ENCODE peak calls at places on chromosomes 5 and 9, in six cellular contexts. One of them, this sample, is unnamed. For H3K9me3 and H3K9me2, the result is how much of the 10 kb centered on the place peaks cover.

GRCh38 chr5:172175263-172175719 is 12.7 kb downstream of the STK10 start:
- DNase-seq in PC-3: no peak
- DNase-seq in SK-N-SH: no peak
- DNase-seq in GM23248: no peak
- DNase-seq in OCI-LY7: peak
- DNase-seq in HCT116: no peak
- DNase-seq in this sample: peak

GRCh38 chr5:149937610-149938009 is 7.0 kb downstream of the PDE6A start:
- DNase-seq in PC-3: peak
- DNase-seq in SK-N-SH: no peak
- DNase-seq in GM23248: peak
- DNase-seq in OCI-LY7: no peak
- DNase-seq in HCT116: no peak
- DNase-seq in this sample: no peak

GRCh38 chr9:121992571-121993212 is 100.4 kb downstream of the TTLL11 start:
- DNase-seq in PC-3: peak
- DNase-seq in SK-N-SH: peak
- DNase-seq in GM23248: peak
- DNase-seq in OCI-LY7: peak
- DNase-seq in HCT116: peak
- DNase-seq in this sample: peak

GRCh38 chr5:16737620-16738364 is 121.0 kb upstream of the RETREG1 start:
- DNase-seq in PC-3: no peak
- DNase-seq in SK-N-SH: no peak
- DNase-seq in GM23248: no peak
- DNase-seq in OCI-LY7: no peak
- DNase-seq in HCT116: no peak
- DNase-seq in this sample: no peak

GRCh38 chr9:106482733-106483132 is 380.2 kb upstream of the ZNF462 start:
- DNase-seq in PC-3: peak
- DNase-seq in SK-N-SH: no peak
- DNase-seq in GM23248: no peak
- DNase-seq in OCI-LY7: no peak
- DNase-seq in HCT116: no peak
- DNase-seq in this sample: peak

GRCh38 chr9:132892383-132892782 is 13.7 kb downstream of the SPACA9 start:
- DNase-seq in PC-3: no peak
- DNase-seq in SK-N-SH: no peak
- DNase-seq in GM23248: no peak
- DNase-seq in OCI-LY7: no peak
- DNase-seq in HCT116: no peak
- DNase-seq in this sample: no peak

GRCh38 chr5:73325546-73325945 is 123.0 kb downstream of the FOXD1 start:
- DNase-seq in PC-3: no peak
- DNase-seq in SK-N-SH: no peak
- DNase-seq in GM23248: no peak
- DNase-seq in OCI-LY7: no peak
- DNase-seq in HCT116: no peak
- DNase-seq in this sample: no peak

GRCh38 chr9:129522351-129522750 is 98.5 kb downstream of the C9orf50 start:
- DNase-seq in PC-3: no peak
- DNase-seq in SK-N-SH: no peak
- DNase-seq in GM23248: no peak
- DNase-seq in OCI-LY7: no peak
- DNase-seq in HCT116: no peak
- DNase-seq in this sample: no peak

GRCh38 chr5:68464424-68464823 is 248.9 kb downstream of the PIK3R1 start:
- DNase-seq in PC-3: peak
- DNase-seq in SK-N-SH: no peak
- DNase-seq in GM23248: peak
- DNase-seq in OCI-LY7: no peak
- DNase-seq in HCT116: no peak
- DNase-seq in this sample: no peak

GRCh38 chr5:59390074-59390659 is 503.4 kb downstream of the PDE4D start:
- DNase-seq in PC-3: no peak
- DNase-seq in SK-N-SH: no peak
- DNase-seq in GM23248: peak
- DNase-seq in OCI-LY7: peak
- DNase-seq in HCT116: no peak
- DNase-seq in this sample: peak

GRCh38 chr5:136020001-136020382 is 8.8 kb upstream of the TGFBI start:
- DNase-seq in PC-3: no peak
- DNase-seq in SK-N-SH: no peak
- DNase-seq in GM23248: no peak
- DNase-seq in OCI-LY7: no peak
- DNase-seq in HCT116: no peak
- DNase-seq in this sample: no peak

GRCh38 chr9:87803623-87804345 is 77.9 kb downstream of the CTSL start:
- DNase-seq in PC-3: no peak
- DNase-seq in SK-N-SH: no peak
- DNase-seq in GM23248: no peak
- DNase-seq in OCI-LY7: no peak
- DNase-seq in HCT116: no peak
- DNase-seq in this sample: no peak

GRCh38 chr5:168015506-168015905 is 275.9 kb upstream of the WWC1 start:
- DNase-seq in PC-3: no peak
- DNase-seq in SK-N-SH: no peak
- DNase-seq in GM23248: peak
- DNase-seq in OCI-LY7: no peak
- DNase-seq in HCT116: no peak
- DNase-seq in this sample: no peak

GRCh38 chr5:140145818-140146522 is 20.2 kb downstream of the IGIP start:
- DNase-seq in PC-3: peak
- DNase-seq in SK-N-SH: peak
- DNase-seq in GM23248: peak
- DNase-seq in OCI-LY7: no peak
- DNase-seq in HCT116: no peak
- DNase-seq in this sample: peak

GRCh38 chr5:56676091-56676768 is 139.1 kb upstream of the MAP3K1 start:
- DNase-seq in PC-3: peak
- DNase-seq in SK-N-SH: no peak
- DNase-seq in GM23248: peak
- DNase-seq in OCI-LY7: no peak
- DNase-seq in HCT116: peak
- DNase-seq in this sample: no peak

GRCh38 chr9:137717776-137718327 is 99.0 kb downstream of the EHMT1 start:
- DNase-seq in PC-3: no peak
- DNase-seq in SK-N-SH: no peak
- DNase-seq in GM23248: no peak
- DNase-seq in OCI-LY7: no peak
- DNase-seq in HCT116: no peak
- DNase-seq in this sample: no peak

GRCh38 chr5:178778919-178779318 is 48.5 kb upstream of the ZNF354A start:
- DNase-seq in PC-3: no peak
- DNase-seq in SK-N-SH: no peak
- DNase-seq in GM23248: no peak
- DNase-seq in OCI-LY7: no peak
- DNase-seq in HCT116: no peak
- DNase-seq in this sample: no peak

DNA sequence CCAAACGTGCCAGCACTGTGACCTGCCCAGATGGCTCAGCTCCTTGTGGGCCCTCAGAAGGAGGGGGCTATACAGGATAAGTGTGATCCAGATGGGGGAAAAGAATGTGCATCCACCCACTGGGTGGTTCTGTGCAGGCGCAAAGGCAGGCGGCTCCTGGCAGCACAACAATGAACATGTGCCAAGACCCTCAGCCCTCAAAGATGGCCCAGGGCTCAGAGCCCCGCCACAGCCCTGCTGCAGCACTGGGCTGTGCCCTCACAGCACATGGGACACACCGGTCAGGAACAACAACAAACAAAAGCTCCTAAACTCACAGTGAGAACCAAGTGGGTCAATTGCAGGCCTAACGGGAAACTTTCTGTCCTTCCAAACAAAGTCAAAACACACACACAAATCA is 4.7 kb downstream of the SEMA4D start:
- DNase-seq in PC-3: no peak
- DNase-seq in SK-N-SH: no peak
- DNase-seq in GM23248: no peak
- DNase-seq in OCI-LY7: no peak
- DNase-seq in HCT116: no peak
- DNase-seq in this sample: no peak
- H3K9me3 ChIP-seq in PC-3: under half
- H3K9me3 ChIP-seq in SK-N-SH: under half
- H3K9me3 ChIP-seq in GM23248: under half
- H3K9me3 ChIP-seq in OCI-LY7: under half
- H3K9me3 ChIP-seq in HCT116: under half
- H3K9me3 ChIP-seq in this sample: under half

GRCh38 chr5:116914869-116915504 is 340.4 kb upstream of the SEMA6A start:
- DNase-seq in PC-3: no peak
- DNase-seq in SK-N-SH: no peak
- DNase-seq in GM23248: no peak
- DNase-seq in OCI-LY7: no peak
- DNase-seq in HCT116: no peak
- DNase-seq in this sample: no peak
- H3K9me2 ChIP-seq in PC-3: under half
- H3K9me2 ChIP-seq in SK-N-SH: under half
- H3K9me2 ChIP-seq in GM23248: under half
- H3K9me2 ChIP-seq in OCI-LY7: under half
- H3K9me2 ChIP-seq in HCT116: under half
- H3K9me2 ChIP-seq in this sample: under half

GRCh38 chr9:127938298-127938690 is 640 bp upstream of the DPM2 start:
- DNase-seq in PC-3: no peak
- DNase-seq in SK-N-SH: no peak
- DNase-seq in GM23248: peak
- DNase-seq in OCI-LY7: no peak
- DNase-seq in HCT116: no peak
- DNase-seq in this sample: no peak
- TF ChIP-seq EZH2phosphoT487 in PC-3: no peak
- TF ChIP-seq EZH2phosphoT487 in SK-N-SH: no peak
- TF ChIP-seq EZH2phosphoT487 in GM23248: no peak
- TF ChIP-seq EZH2phosphoT487 in OCI-LY7: no peak
- TF ChIP-seq EZH2phosphoT487 in HCT116: no peak
- TF ChIP-seq EZH2phosphoT487 in this sample: no peak

DNA sequence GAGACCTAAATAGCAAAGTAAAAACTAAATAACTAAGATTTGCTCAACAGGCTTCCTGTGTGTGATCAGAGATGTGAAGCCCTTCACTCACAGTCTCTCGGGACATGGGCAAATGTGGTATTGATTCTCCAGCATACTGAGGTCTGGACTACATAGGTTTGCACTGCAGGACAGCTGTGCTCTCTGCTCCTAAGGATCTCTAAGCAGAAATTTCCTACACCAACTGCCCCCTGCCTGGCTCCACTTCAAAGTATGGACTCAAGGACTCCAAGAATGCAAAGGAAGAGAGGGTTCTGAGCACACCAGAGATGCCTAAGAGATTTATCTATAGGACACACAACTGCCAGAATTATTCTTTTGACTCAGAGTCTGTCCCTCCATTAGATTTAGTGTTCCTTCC is 487.2 kb downstream of the SEMA5A start:
- DNase-seq in PC-3: no peak
- DNase-seq in SK-N-SH: no peak
- DNase-seq in GM23248: peak
- DNase-seq in OCI-LY7: no peak
- DNase-seq in HCT116: no peak
- DNase-seq in this sample: no peak
- H3K9me3 ChIP-seq in PC-3: under half
- H3K9me3 ChIP-seq in SK-N-SH: under half
- H3K9me3 ChIP-seq in GM23248: under half
- H3K9me3 ChIP-seq in OCI-LY7: under half
- H3K9me3 ChIP-seq in HCT116: under half
- H3K9me3 ChIP-seq in this sample: under half

GRCh38 chr9:82893549-82893948 is 169.4 kb downstream of the RASEF start:
- DNase-seq in PC-3: no peak
- DNase-seq in SK-N-SH: no peak
- DNase-seq in GM23248: no peak
- DNase-seq in OCI-LY7: no peak
- DNase-seq in HCT116: no peak
- DNase-seq in this sample: no peak
- H3K9me2 ChIP-seq in PC-3: under half
- H3K9me2 ChIP-seq in SK-N-SH: under half
- H3K9me2 ChIP-seq in GM23248: under half
- H3K9me2 ChIP-seq in OCI-LY7: under half
- H3K9me2 ChIP-seq in HCT116: under half
- H3K9me2 ChIP-seq in this sample: under half

This sample was measured in MM.1S.